ENCODE peak calls at places on chromosomes 16 and 17, in ten cellular contexts. J, K, G, Q, M, H, T, B, V and I are unnamed samples.

GRCh38 chr16:3549906-3550305 is 27.3 kb downstream of the NLRC3 start:
- DNase-seq in Q (no peak), M (no peak), G (no peak), K (no peak), H (no peak), B (no peak), J (no peak), V (no peak), T (no peak), I (no peak)

GRCh38 chr17:45783593-45784292 is 377 bp upstream of the CRHR1 start:
- DNase-seq in B (no peak), Q (no peak), M (peak; percentile 86), H (no peak), T (no peak), K (no peak), V (no peak), J (no peak), G (peak; percentile 41), I (peak; percentile 33)

GRCh38 chr16:77169650-77170236 is 21.2 kb upstream of the MON1B start:
- DNase-seq in T (no peak), V (peak; percentile 65), H (no peak), G (no peak), K (peak; percentile 61), J (no peak), Q (no peak), B (peak; percentile 14), M (peak; percentile 78), I (peak; percentile 59)

GRCh38 chr16:23504076-23504452 is 6.2 kb downstream of the GGA2 start:
- DNase-seq in B (no peak), G (no peak), V (no peak), H (no peak), Q (no peak), J (peak; percentile 48), K (no peak), M (no peak), T (peak; percentile 34), I (no peak)

GRCh38 chr17:17680477-17681186 is 626 bp upstream of the RAI1 start:
- DNase-seq in G (no peak), Q (no peak), T (no peak), J (no peak), K (no peak), B (no peak), V (no peak), H (no peak), M (no peak), I (no peak)

GRCh38 chr16:23171234-23171948 is 11.2 kb upstream of the SCNN1G start:
- DNase-seq in G (no peak), J (no peak), T (no peak), H (no peak), V (no peak), K (peak; percentile 19), B (no peak), Q (no peak), M (no peak), I (no peak)

GRCh38 chr16:73399486-73399885 is 351.6 kb upstream of the ZFHX3 start:
- DNase-seq in K (no peak), V (no peak), J (no peak), M (no peak), B (no peak), T (no peak), Q (no peak), H (no peak), G (no peak), I (no peak)

GRCh38 chr17:32487460-32488176 is 825 bp downstream of the CDK5R1 start:
- DNase-seq in V (no peak), B (peak; percentile 25), G (peak; percentile 60), Q (no peak), K (peak; percentile 31), H (no peak), M (peak; percentile 69), T (no peak), J (no peak), I (no peak)

DNA sequence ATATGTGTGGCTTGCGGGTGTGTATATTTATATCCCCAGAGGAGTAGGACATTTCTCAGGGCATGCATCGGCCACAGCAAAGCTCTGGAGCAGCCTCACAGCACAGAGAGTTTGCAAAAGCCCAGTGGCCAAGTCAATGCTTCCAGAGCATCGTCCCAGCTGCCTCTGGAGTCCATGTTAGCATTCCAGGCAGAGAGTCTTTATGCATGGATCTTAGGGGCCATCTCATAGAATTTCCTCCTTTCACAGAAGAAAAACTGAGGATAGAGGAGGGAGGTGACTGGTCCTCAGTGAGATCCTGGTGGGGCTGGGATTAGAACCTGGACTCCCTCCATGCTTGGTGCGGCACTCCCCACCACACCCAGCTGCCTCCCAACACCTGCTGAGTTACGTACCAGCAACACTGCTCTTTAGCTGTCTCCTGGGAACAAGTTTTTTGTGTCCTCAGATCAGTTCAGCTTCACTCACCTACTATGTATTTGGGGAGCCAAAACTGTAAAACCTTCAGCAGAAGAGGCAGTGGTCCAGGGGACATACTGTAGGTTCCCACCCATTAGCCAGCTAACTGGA is 222.6 kb downstream of the CCDC182 start:
- DNase-seq in H (no peak), Q (no peak), M (no peak), J (no peak), B (no peak), G (no peak), K (no peak), V (no peak), T (no peak), I (no peak)
- H3K4me1 ChIP-seq in H (peaks cover 60% of the 10 kb centered on the region), Q (peaks cover 20% of the 10 kb centered on the region), M (peaks cover 60% of the 10 kb centered on the region), J (peaks cover 46% of the 10 kb centered on the region), B (no peaks in the 10 kb centered on the region), G (peaks cover 19% of the 10 kb centered on the region), K (peaks cover 77% of the 10 kb centered on the region), V (peaks cover 63% of the 10 kb centered on the region), T (no peaks in the 10 kb centered on the region), I (peaks cover 60% of the 10 kb centered on the region)

GRCh38 chr17:4004517-4005295 is 40.5 kb upstream of the ATP2A3 start:
- DNase-seq in V (peak; percentile 72), Q (peak; percentile 57), T (peak; percentile 46), G (peak; percentile 63), J (no peak), K (peak; percentile 56), B (peak; percentile 32), H (peak; percentile 62), M (peak; percentile 85), I (peak; percentile 68)
- H3K27ac ChIP-seq in V (no peak overlapping the region), Q (no peak overlapping the region), T (no peak overlapping the region), G (no peak overlapping the region), J (no peak overlapping the region), K (no peak overlapping the region), B (no peak overlapping the region), H (no peak overlapping the region), M (no peak overlapping the region), I (no peak overlapping the region)

GRCh38 chr17:80262291-80262690 is 1.6 kb downstream of the RNF213 start:
- DNase-seq in H (no peak), B (peak; percentile 8), T (no peak), K (no peak), V (peak; percentile 24), M (no peak), G (no peak), J (no peak), Q (no peak), I (no peak)

GRCh38 chr17:80264793-80265075 is 4.1 kb downstream of the RNF213 start:
- DNase-seq in G (no peak), M (no peak), B (no peak), V (no peak), J (no peak), Q (no peak), K (no peak), H (no peak), T (no peak), I (no peak)

GRCh38 chr17:80264048-80264792 is 3.6 kb downstream of the RNF213 start:
- DNase-seq in T (peak; percentile 63), V (peak; percentile 36), J (no peak), G (no peak), K (no peak), M (no peak), Q (peak; percentile 33), H (no peak), B (peak; percentile 49), I (no peak)

GRCh38 chr17:80262775-80263244 is 2.2 kb downstream of the RNF213 start:
- DNase-seq in K (no peak), T (no peak), J (no peak), B (peak; percentile 10), M (no peak), H (no peak), G (peak; percentile 49), V (no peak), Q (no peak), I (no peak)

GRCh38 chr17:80263253-80264047 is 2.8 kb downstream of the RNF213 start:
- DNase-seq in T (peak; percentile 79), J (peak; percentile 81), Q (peak; percentile 88), H (peak; percentile 63), G (peak; percentile 82), V (peak; percentile 97), M (no peak), K (peak; percentile 75), B (peak; percentile 89), I (peak; percentile 93)
- H3K4me3 ChIP-seq in T (peak overlapping the region; percentile 98), J (peak overlapping the region; percentile 33), Q (peak overlapping the region; percentile 99), H (peak overlapping the region; percentile 61), G (peak overlapping the region; percentile 32), V (peak overlapping the region; percentile 53), M (no peak overlapping the region), K (peak overlapping the region; percentile 94), B (peak overlapping the region; percentile 75), I (peak overlapping the region; percentile 8)

GRCh38 chr17:57915980-57916757 is 39.0 kb downstream of the CUEDC1 start:
- DNase-seq in V (no peak), T (no peak), K (no peak), B (no peak), H (no peak), M (peak; percentile 94), J (no peak), G (no peak), Q (no peak), I (no peak)

GRCh38 chr17:57919912-57920311 is 35.3 kb downstream of the CUEDC1 start:
- DNase-seq in H (no peak), K (no peak), Q (no peak), M (peak; percentile 60), T (no peak), G (no peak), V (no peak), B (no peak), J (no peak), I (no peak)

GRCh38 chr17:57915532-57915931 is 39.7 kb downstream of the CUEDC1 start:
- DNase-seq in G (no peak), V (no peak), Q (no peak), T (no peak), M (peak; percentile 42), B (no peak), K (no peak), H (peak; percentile 45), J (no peak), I (no peak)

GRCh38 chr17:57916925-57917858 is 38.0 kb downstream of the CUEDC1 start:
- DNase-seq in M (no peak), J (peak; percentile 67), Q (no peak), B (no peak), T (peak; percentile 22), H (peak; percentile 51), G (no peak), V (no peak), K (peak; percentile 63), I (no peak)

DNA sequence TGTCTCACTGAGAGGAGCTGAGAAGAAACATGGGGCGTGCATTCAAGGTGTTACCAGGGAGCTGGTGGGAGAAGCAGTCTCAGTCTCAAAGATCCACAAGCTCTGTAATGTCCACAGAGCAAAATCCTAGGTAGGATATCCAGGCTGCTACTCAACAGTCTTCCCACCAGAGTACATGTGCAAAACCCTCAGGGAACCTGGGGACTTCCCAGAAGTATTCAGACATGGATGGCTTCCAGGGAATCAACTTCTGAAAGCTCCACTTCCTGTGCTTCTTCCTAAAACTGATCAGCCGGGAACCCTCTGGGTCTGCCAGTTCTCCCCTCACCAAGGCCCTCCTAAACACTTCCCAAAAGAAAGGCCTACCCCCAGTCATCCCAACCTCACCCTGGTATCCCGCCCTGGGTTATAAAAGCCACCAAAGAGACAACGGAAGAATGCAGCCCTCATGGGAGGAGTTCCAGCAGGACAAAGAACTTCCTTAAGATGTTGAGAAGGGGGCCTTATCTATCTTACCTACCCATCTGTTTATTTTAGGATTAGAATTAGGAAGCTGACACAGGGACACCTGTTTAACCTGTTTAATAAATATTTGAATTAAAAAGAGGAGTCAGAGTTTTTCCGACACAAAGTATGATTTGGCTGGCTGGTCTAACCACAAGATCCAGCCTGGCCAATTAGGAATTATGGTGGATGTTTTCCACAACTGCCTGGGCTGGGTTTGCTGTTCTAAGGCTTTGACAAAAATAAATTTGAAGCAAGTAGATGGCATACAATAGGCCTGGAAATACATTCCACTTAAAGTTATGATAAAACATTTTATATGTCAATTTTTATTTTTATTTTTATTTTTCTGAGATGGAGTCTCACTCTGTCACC is 37.0 kb downstream of the CUEDC1 start:
- DNase-seq in V (no peak), J (no peak), G (no peak), H (no peak), B (no peak), K (no peak), T (no peak), Q (no peak), M (peak; percentile 44), I (no peak)
- H3K4me1 ChIP-seq in V (peaks cover 7% of the 10 kb centered on the region), J (peaks cover 78% of the 10 kb centered on the region), G (peaks cover 13% of the 10 kb centered on the region), H (peaks cover 88% of the 10 kb centered on the region), B (no peaks in the 10 kb centered on the region), K (peaks cover 76% of the 10 kb centered on the region), T (no peaks in the 10 kb centered on the region), Q (peaks cover 47% of the 10 kb centered on the region), M (peaks cover 92% of the 10 kb centered on the region), I (peaks cover 48% of the 10 kb centered on the region)